ENCODE peak calls at places on chromosomes 6 and 20, in six cellular contexts. One of them, this sample, is unnamed.

GRCh38 chr6:125944434-125944816 is 12.1 kb upstream of the HINT3 start:
- DNase-seq in activated CD4-positive, alpha-beta T cell treated with anti-CD3 and anti-CD28 coated beads, Interleukin-2, amount 50 U/mL, for 4 hours: no peak
- DNase-seq in HFFc6: peak; percentile 32
- DNase-seq in caudate nucleus: no peak
- DNase-seq in HuH-7: peak; percentile 26
- DNase-seq in activated CD8-positive, alpha-beta memory T cell treated with anti-CD3 and anti-CD28 coated beads for 24 hours: no peak
- DNase-seq in this sample: peak; percentile 46

GRCh38 chr6:149484733-149485700 is at the start of gene ZC3H12D:
- DNase-seq in activated CD4-positive, alpha-beta T cell treated with anti-CD3 and anti-CD28 coated beads, Interleukin-2, amount 50 U/mL, for 4 hours: peak; percentile 74
- DNase-seq in HFFc6: peak; percentile 26
- DNase-seq in caudate nucleus: no peak
- DNase-seq in HuH-7: peak; percentile 87
- DNase-seq in activated CD8-positive, alpha-beta memory T cell treated with anti-CD3 and anti-CD28 coated beads for 24 hours: peak; percentile 87
- DNase-seq in this sample: peak; percentile 76

GRCh38 chr6:169810066-169810989 is 58.9 kb downstream of the ERMARD start:
- DNase-seq in activated CD4-positive, alpha-beta T cell treated with anti-CD3 and anti-CD28 coated beads, Interleukin-2, amount 50 U/mL, for 4 hours: no peak
- DNase-seq in HFFc6: no peak
- DNase-seq in caudate nucleus: no peak
- DNase-seq in HuH-7: peak; percentile 78
- DNase-seq in activated CD8-positive, alpha-beta memory T cell treated with anti-CD3 and anti-CD28 coated beads for 24 hours: peak; percentile 56
- DNase-seq in this sample: peak; percentile 95

GRCh38 chr6:148530976-148531375 is 188.3 kb downstream of the SASH1 start:
- DNase-seq in activated CD4-positive, alpha-beta T cell treated with anti-CD3 and anti-CD28 coated beads, Interleukin-2, amount 50 U/mL, for 4 hours: no peak
- DNase-seq in HFFc6: no peak
- DNase-seq in caudate nucleus: no peak
- DNase-seq in HuH-7: no peak
- DNase-seq in activated CD8-positive, alpha-beta memory T cell treated with anti-CD3 and anti-CD28 coated beads for 24 hours: no peak
- DNase-seq in this sample: no peak

GRCh38 chr6:3211681-3212080 is 15.8 kb downstream of the TUBB2B start:
- DNase-seq in activated CD4-positive, alpha-beta T cell treated with anti-CD3 and anti-CD28 coated beads, Interleukin-2, amount 50 U/mL, for 4 hours: no peak
- DNase-seq in HFFc6: no peak
- DNase-seq in caudate nucleus: peak; percentile 56
- DNase-seq in HuH-7: no peak
- DNase-seq in activated CD8-positive, alpha-beta memory T cell treated with anti-CD3 and anti-CD28 coated beads for 24 hours: no peak
- DNase-seq in this sample: no peak

GRCh38 chr20:347317-347639 is 367 bp downstream of the NRSN2 start:
- DNase-seq in activated CD4-positive, alpha-beta T cell treated with anti-CD3 and anti-CD28 coated beads, Interleukin-2, amount 50 U/mL, for 4 hours: no peak
- DNase-seq in HFFc6: no peak
- DNase-seq in caudate nucleus: no peak
- DNase-seq in HuH-7: no peak
- DNase-seq in activated CD8-positive, alpha-beta memory T cell treated with anti-CD3 and anti-CD28 coated beads for 24 hours: no peak
- DNase-seq in this sample: no peak

GRCh38 chr6:15538766-15539165 is 124.1 kb downstream of the DTNBP1 start:
- DNase-seq in activated CD4-positive, alpha-beta T cell treated with anti-CD3 and anti-CD28 coated beads, Interleukin-2, amount 50 U/mL, for 4 hours: no peak
- DNase-seq in HFFc6: no peak
- DNase-seq in caudate nucleus: no peak
- DNase-seq in HuH-7: no peak
- DNase-seq in activated CD8-positive, alpha-beta memory T cell treated with anti-CD3 and anti-CD28 coated beads for 24 hours: no peak
- DNase-seq in this sample: no peak

GRCh38 chr6:16224409-16224808 is 14.0 kb upstream of the GMPR start:
- DNase-seq in activated CD4-positive, alpha-beta T cell treated with anti-CD3 and anti-CD28 coated beads, Interleukin-2, amount 50 U/mL, for 4 hours: no peak
- DNase-seq in HFFc6: no peak
- DNase-seq in caudate nucleus: no peak
- DNase-seq in HuH-7: no peak
- DNase-seq in activated CD8-positive, alpha-beta memory T cell treated with anti-CD3 and anti-CD28 coated beads for 24 hours: no peak
- DNase-seq in this sample: no peak

GRCh38 chr20:24382775-24383174 is 86.7 kb upstream of the SYNDIG1 start:
- DNase-seq in activated CD4-positive, alpha-beta T cell treated with anti-CD3 and anti-CD28 coated beads, Interleukin-2, amount 50 U/mL, for 4 hours: no peak
- DNase-seq in HFFc6: no peak
- DNase-seq in caudate nucleus: no peak
- DNase-seq in HuH-7: no peak
- DNase-seq in activated CD8-positive, alpha-beta memory T cell treated with anti-CD3 and anti-CD28 coated beads for 24 hours: no peak
- DNase-seq in this sample: no peak

GRCh38 chr6:37667050-37667814 is 30.5 kb downstream of the MDGA1 start:
- DNase-seq in activated CD4-positive, alpha-beta T cell treated with anti-CD3 and anti-CD28 coated beads, Interleukin-2, amount 50 U/mL, for 4 hours: no peak
- DNase-seq in HFFc6: peak; percentile 77
- DNase-seq in caudate nucleus: no peak
- DNase-seq in HuH-7: no peak
- DNase-seq in activated CD8-positive, alpha-beta memory T cell treated with anti-CD3 and anti-CD28 coated beads for 24 hours: no peak
- DNase-seq in this sample: no peak

GRCh38 chr6:89387516-89388222 is 24.4 kb downstream of the RRAGD start:
- DNase-seq in activated CD4-positive, alpha-beta T cell treated with anti-CD3 and anti-CD28 coated beads, Interleukin-2, amount 50 U/mL, for 4 hours: no peak
- DNase-seq in HFFc6: no peak
- DNase-seq in caudate nucleus: no peak
- DNase-seq in HuH-7: no peak
- DNase-seq in activated CD8-positive, alpha-beta memory T cell treated with anti-CD3 and anti-CD28 coated beads for 24 hours: no peak
- DNase-seq in this sample: no peak

GRCh38 chr20:31505903-31506302 is 8.3 kb upstream of the HM13 start:
- DNase-seq in activated CD4-positive, alpha-beta T cell treated with anti-CD3 and anti-CD28 coated beads, Interleukin-2, amount 50 U/mL, for 4 hours: no peak
- DNase-seq in HFFc6: no peak
- DNase-seq in caudate nucleus: no peak
- DNase-seq in HuH-7: no peak
- DNase-seq in activated CD8-positive, alpha-beta memory T cell treated with anti-CD3 and anti-CD28 coated beads for 24 hours: no peak
- DNase-seq in this sample: no peak

GRCh38 chr20:40279390-40279789 is 409.6 kb downstream of the MAFB start:
- DNase-seq in activated CD4-positive, alpha-beta T cell treated with anti-CD3 and anti-CD28 coated beads, Interleukin-2, amount 50 U/mL, for 4 hours: no peak
- DNase-seq in HFFc6: peak; percentile 5
- DNase-seq in caudate nucleus: no peak
- DNase-seq in HuH-7: no peak
- DNase-seq in activated CD8-positive, alpha-beta memory T cell treated with anti-CD3 and anti-CD28 coated beads for 24 hours: no peak
- DNase-seq in this sample: no peak

GRCh38 chr6:150712502-150713252 is 113.0 kb downstream of the PLEKHG1 start:
- DNase-seq in activated CD4-positive, alpha-beta T cell treated with anti-CD3 and anti-CD28 coated beads, Interleukin-2, amount 50 U/mL, for 4 hours: no peak
- DNase-seq in HFFc6: no peak
- DNase-seq in caudate nucleus: no peak
- DNase-seq in HuH-7: no peak
- DNase-seq in activated CD8-positive, alpha-beta memory T cell treated with anti-CD3 and anti-CD28 coated beads for 24 hours: no peak
- DNase-seq in this sample: no peak

GRCh38 chr6:107823047-107823557 is 1.0 kb downstream of the SCML4 start:
- DNase-seq in activated CD4-positive, alpha-beta T cell treated with anti-CD3 and anti-CD28 coated beads, Interleukin-2, amount 50 U/mL, for 4 hours: peak; percentile 50
- DNase-seq in HFFc6: no peak
- DNase-seq in caudate nucleus: no peak
- DNase-seq in HuH-7: no peak
- DNase-seq in activated CD8-positive, alpha-beta memory T cell treated with anti-CD3 and anti-CD28 coated beads for 24 hours: peak; percentile 78
- DNase-seq in this sample: no peak

GRCh38 chr6:82030761-82031160 is 216.8 kb downstream of the IBTK start:
- DNase-seq in activated CD4-positive, alpha-beta T cell treated with anti-CD3 and anti-CD28 coated beads, Interleukin-2, amount 50 U/mL, for 4 hours: no peak
- DNase-seq in HFFc6: no peak
- DNase-seq in caudate nucleus: no peak
- DNase-seq in HuH-7: no peak
- DNase-seq in activated CD8-positive, alpha-beta memory T cell treated with anti-CD3 and anti-CD28 coated beads for 24 hours: no peak
- DNase-seq in this sample: no peak

GRCh38 chr6:143772662-143773061 is 70.5 kb upstream of the LTV1 start:
- DNase-seq in activated CD4-positive, alpha-beta T cell treated with anti-CD3 and anti-CD28 coated beads, Interleukin-2, amount 50 U/mL, for 4 hours: no peak
- DNase-seq in HFFc6: no peak
- DNase-seq in caudate nucleus: no peak
- DNase-seq in HuH-7: no peak
- DNase-seq in activated CD8-positive, alpha-beta memory T cell treated with anti-CD3 and anti-CD28 coated beads for 24 hours: no peak
- DNase-seq in this sample: no peak

GRCh38 chr6:10395171-10395945 is 19.5 kb downstream of the TFAP2A start:
- DNase-seq in activated CD4-positive, alpha-beta T cell treated with anti-CD3 and anti-CD28 coated beads, Interleukin-2, amount 50 U/mL, for 4 hours: no peak
- DNase-seq in HFFc6: no peak
- DNase-seq in caudate nucleus: no peak
- DNase-seq in HuH-7: no peak
- DNase-seq in activated CD8-positive, alpha-beta memory T cell treated with anti-CD3 and anti-CD28 coated beads for 24 hours: no peak
- DNase-seq in this sample: no peak

GRCh38 chr6:16723833-16724232 is 37.4 kb downstream of the ATXN1 start:
- DNase-seq in activated CD4-positive, alpha-beta T cell treated with anti-CD3 and anti-CD28 coated beads, Interleukin-2, amount 50 U/mL, for 4 hours: no peak
- DNase-seq in HFFc6: peak; percentile 95
- DNase-seq in caudate nucleus: no peak
- DNase-seq in HuH-7: no peak
- DNase-seq in activated CD8-positive, alpha-beta memory T cell treated with anti-CD3 and anti-CD28 coated beads for 24 hours: no peak
- DNase-seq in this sample: no peak

GRCh38 chr6:7630792-7631191 is 40.8 kb downstream of the SNRNP48 start:
- DNase-seq in activated CD4-positive, alpha-beta T cell treated with anti-CD3 and anti-CD28 coated beads, Interleukin-2, amount 50 U/mL, for 4 hours: no peak
- DNase-seq in HFFc6: no peak
- DNase-seq in caudate nucleus: no peak
- DNase-seq in HuH-7: no peak
- DNase-seq in activated CD8-positive, alpha-beta memory T cell treated with anti-CD3 and anti-CD28 coated beads for 24 hours: no peak
- DNase-seq in this sample: no peak

GRCh38 chr6:18214003-18214402 is 50.3 kb downstream of the DEK start:
- DNase-seq in activated CD4-positive, alpha-beta T cell treated with anti-CD3 and anti-CD28 coated beads, Interleukin-2, amount 50 U/mL, for 4 hours: no peak
- DNase-seq in HFFc6: no peak
- DNase-seq in caudate nucleus: no peak
- DNase-seq in HuH-7: no peak
- DNase-seq in activated CD8-positive, alpha-beta memory T cell treated with anti-CD3 and anti-CD28 coated beads for 24 hours: no peak
- DNase-seq in this sample: no peak

GRCh38 chr6:36126553-36127458 is 3.5 kb upstream of the MAPK13 start:
- DNase-seq in activated CD4-positive, alpha-beta T cell treated with anti-CD3 and anti-CD28 coated beads, Interleukin-2, amount 50 U/mL, for 4 hours: no peak
- DNase-seq in HFFc6: peak; percentile 66
- DNase-seq in caudate nucleus: no peak
- DNase-seq in HuH-7: no peak
- DNase-seq in activated CD8-positive, alpha-beta memory T cell treated with anti-CD3 and anti-CD28 coated beads for 24 hours: no peak
- DNase-seq in this sample: no peak

GRCh38 chr20:35490736-35491181 is 35.4 kb downstream of the CEP250 start:
- DNase-seq in activated CD4-positive, alpha-beta T cell treated with anti-CD3 and anti-CD28 coated beads, Interleukin-2, amount 50 U/mL, for 4 hours: peak; percentile 35
- DNase-seq in HFFc6: no peak
- DNase-seq in caudate nucleus: no peak
- DNase-seq in HuH-7: no peak
- DNase-seq in activated CD8-positive, alpha-beta memory T cell treated with anti-CD3 and anti-CD28 coated beads for 24 hours: peak; percentile 81
- DNase-seq in this sample: no peak

GRCh38 chr6:95209007-95209406 is 368.3 kb upstream of the MANEA start:
- DNase-seq in activated CD4-positive, alpha-beta T cell treated with anti-CD3 and anti-CD28 coated beads, Interleukin-2, amount 50 U/mL, for 4 hours: no peak
- DNase-seq in HFFc6: no peak
- DNase-seq in caudate nucleus: no peak
- DNase-seq in HuH-7: no peak
- DNase-seq in activated CD8-positive, alpha-beta memory T cell treated with anti-CD3 and anti-CD28 coated beads for 24 hours: no peak
- DNase-seq in this sample: no peak

GRCh38 chr6:149196091-149196490 is 121.4 kb upstream of the TAB2 start:
- DNase-seq in activated CD4-positive, alpha-beta T cell treated with anti-CD3 and anti-CD28 coated beads, Interleukin-2, amount 50 U/mL, for 4 hours: no peak
- DNase-seq in HFFc6: no peak
- DNase-seq in caudate nucleus: no peak
- DNase-seq in HuH-7: no peak
- DNase-seq in activated CD8-positive, alpha-beta memory T cell treated with anti-CD3 and anti-CD28 coated beads for 24 hours: no peak
- DNase-seq in this sample: no peak

GRCh38 chr20:25622450-25623224 is 1.2 kb downstream of the NANP start:
- DNase-seq in activated CD4-positive, alpha-beta T cell treated with anti-CD3 and anti-CD28 coated beads, Interleukin-2, amount 50 U/mL, for 4 hours: peak; percentile 2
- DNase-seq in HFFc6: peak; percentile 4
- DNase-seq in caudate nucleus: no peak
- DNase-seq in HuH-7: no peak
- DNase-seq in activated CD8-positive, alpha-beta memory T cell treated with anti-CD3 and anti-CD28 coated beads for 24 hours: no peak
- DNase-seq in this sample: no peak